ENCODE peak calls at places on chromosomes 1 and 21, in five cellular contexts. One of them, this sample, is unnamed.

GRCh38 chr1:234610582-234611152 is 689 bp upstream of the IRF2BP2 start:
- DNase-seq in K562: peak
- DNase-seq in HCT116: peak
- DNase-seq in SK-N-SH: peak
- DNase-seq in GM12878: peak
- DNase-seq in this sample: peak

GRCh38 chr1:224828691-224829090 is 100.8 kb upstream of the DNAH14 start:
- DNase-seq in K562: no peak
- DNase-seq in HCT116: no peak
- DNase-seq in SK-N-SH: no peak
- DNase-seq in GM12878: no peak
- DNase-seq in this sample: no peak

GRCh38 chr1:51000160-51000559 is 30.1 kb downstream of the CDKN2C start:
- DNase-seq in K562: no peak
- DNase-seq in HCT116: no peak
- DNase-seq in SK-N-SH: no peak
- DNase-seq in GM12878: no peak
- DNase-seq in this sample: no peak

GRCh38 chr1:198794498-198794897 is 155.7 kb downstream of the PTPRC start:
- DNase-seq in K562: no peak
- DNase-seq in HCT116: no peak
- DNase-seq in SK-N-SH: no peak
- DNase-seq in GM12878: no peak
- DNase-seq in this sample: no peak

GRCh38 chr1:173914366-173914871 is 2.7 kb downstream of the SERPINC1 start:
- DNase-seq in K562: peak
- DNase-seq in HCT116: peak
- DNase-seq in SK-N-SH: peak
- DNase-seq in GM12878: no peak
- DNase-seq in this sample: no peak

GRCh38 chr1:200867018-200867811 is 5.6 kb upstream of the GPR25 start:
- DNase-seq in K562: no peak
- DNase-seq in HCT116: no peak
- DNase-seq in SK-N-SH: no peak
- DNase-seq in GM12878: no peak
- DNase-seq in this sample: no peak

GRCh38 chr1:83113686-83114085 is 885.2 kb downstream of the TTLL7 start:
- DNase-seq in K562: no peak
- DNase-seq in HCT116: no peak
- DNase-seq in SK-N-SH: no peak
- DNase-seq in GM12878: no peak
- DNase-seq in this sample: no peak

GRCh38 chr1:227273557-227273956 is 44.7 kb downstream of the CDC42BPA start:
- DNase-seq in K562: peak
- DNase-seq in HCT116: no peak
- DNase-seq in SK-N-SH: no peak
- DNase-seq in GM12878: no peak
- DNase-seq in this sample: no peak

GRCh38 chr1:231699769-231700168 is 73.2 kb downstream of the DISC1 start:
- DNase-seq in K562: no peak
- DNase-seq in HCT116: no peak
- DNase-seq in SK-N-SH: no peak
- DNase-seq in GM12878: no peak
- DNase-seq in this sample: no peak

GRCh38 chr1:166136252-166136651 is 30.5 kb downstream of the FAM78B start:
- DNase-seq in K562: no peak
- DNase-seq in HCT116: no peak
- DNase-seq in SK-N-SH: peak
- DNase-seq in GM12878: no peak
- DNase-seq in this sample: no peak

GRCh38 chr1:31795096-31795675 is 20.6 kb downstream of the SPOCD1 start:
- DNase-seq in K562: no peak
- DNase-seq in HCT116: no peak
- DNase-seq in SK-N-SH: no peak
- DNase-seq in GM12878: no peak
- DNase-seq in this sample: no peak

GRCh38 chr1:227016990-227017389 is 76.9 kb downstream of the COQ8A start:
- DNase-seq in K562: no peak
- DNase-seq in HCT116: no peak
- DNase-seq in SK-N-SH: no peak
- DNase-seq in GM12878: no peak
- DNase-seq in this sample: no peak

GRCh38 chr1:23524716-23525401 is 6.2 kb downstream of the E2F2 start:
- DNase-seq in K562: no peak
- DNase-seq in HCT116: no peak
- DNase-seq in SK-N-SH: peak
- DNase-seq in GM12878: no peak
- DNase-seq in this sample: no peak

GRCh38 chr1:208219659-208220282 is 24.4 kb downstream of the PLXNA2 start:
- DNase-seq in K562: peak
- DNase-seq in HCT116: no peak
- DNase-seq in SK-N-SH: no peak
- DNase-seq in GM12878: no peak
- DNase-seq in this sample: no peak

GRCh38 chr21:43270800-43271261 is 102.0 kb downstream of the CRYAA start:
- DNase-seq in K562: no peak
- DNase-seq in HCT116: no peak
- DNase-seq in SK-N-SH: peak
- DNase-seq in GM12878: no peak
- DNase-seq in this sample: no peak

GRCh38 chr1:246512635-246513034 is 5.6 kb upstream of the SMYD3 start:
- DNase-seq in K562: no peak
- DNase-seq in HCT116: no peak
- DNase-seq in SK-N-SH: no peak
- DNase-seq in GM12878: no peak
- DNase-seq in this sample: no peak

DNA sequence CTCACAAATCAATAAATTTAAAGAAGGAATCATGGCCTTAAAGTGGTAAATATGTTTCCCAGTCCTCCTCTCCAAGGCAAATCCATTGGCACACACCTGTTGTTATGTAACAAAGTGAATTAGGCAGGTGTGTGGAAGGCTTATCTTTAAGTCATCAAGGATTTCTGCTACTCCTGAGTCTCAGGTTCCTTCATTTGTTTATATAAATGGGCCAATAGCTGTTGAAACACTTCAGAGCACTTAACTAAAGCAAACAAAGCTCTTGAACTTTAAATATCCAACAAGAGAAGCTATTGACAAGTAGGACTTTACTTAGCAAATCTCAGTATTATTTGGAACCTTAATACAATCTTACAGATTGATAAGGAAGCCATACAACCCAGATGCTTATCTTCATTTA is 99.3 kb upstream of the ESRRG start:
- DNase-seq in K562: no peak
- DNase-seq in HCT116: no peak
- DNase-seq in SK-N-SH: no peak
- DNase-seq in GM12878: no peak
- DNase-seq in this sample: peak
- TF ChIP-seq JUND in K562: no peak
- TF ChIP-seq JUND in HCT116: no peak
- TF ChIP-seq JUND in SK-N-SH: no peak
- TF ChIP-seq JUND in GM12878: no peak
- TF ChIP-seq JUND in this sample: no peak

GRCh38 chr21:35323947-35324346 is 274.8 kb upstream of the RUNX1 start:
- DNase-seq in K562: no peak
- DNase-seq in HCT116: no peak
- DNase-seq in SK-N-SH: peak
- DNase-seq in GM12878: no peak
- DNase-seq in this sample: no peak

GRCh38 chr21:35316456-35316855 is 267.4 kb upstream of the RUNX1 start:
- DNase-seq in K562: no peak
- DNase-seq in HCT116: no peak
- DNase-seq in SK-N-SH: no peak
- DNase-seq in GM12878: no peak
- DNase-seq in this sample: no peak

GRCh38 chr21:35321322-35322200 is 272.5 kb upstream of the RUNX1 start:
- DNase-seq in K562: no peak
- DNase-seq in HCT116: no peak
- DNase-seq in SK-N-SH: no peak
- DNase-seq in GM12878: no peak
- DNase-seq in this sample: no peak

GRCh38 chr21:35316933-35317332 is 267.8 kb upstream of the RUNX1 start:
- DNase-seq in K562: peak
- DNase-seq in HCT116: no peak
- DNase-seq in SK-N-SH: peak
- DNase-seq in GM12878: no peak
- DNase-seq in this sample: no peak

DNA sequence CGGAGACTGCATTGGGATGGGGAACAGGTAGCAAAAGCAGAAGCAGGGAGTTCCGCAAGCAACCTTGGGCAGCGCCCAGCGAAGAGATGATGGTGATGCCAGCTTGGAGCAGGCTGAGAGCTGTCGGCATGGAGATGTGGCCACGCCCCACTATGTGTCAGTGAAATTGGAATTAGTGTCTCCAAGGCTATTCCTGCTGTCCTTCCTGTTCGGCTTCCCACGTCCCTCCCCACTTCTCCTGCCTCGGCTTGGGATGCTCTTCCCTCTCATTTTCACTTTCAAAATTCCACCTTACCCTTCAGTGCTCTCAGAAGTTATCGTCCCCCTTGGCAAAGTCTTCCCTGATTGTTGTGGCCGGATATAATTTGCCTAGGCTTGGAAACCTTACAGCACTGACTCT is 270.6 kb upstream of the RUNX1 start:
- DNase-seq in K562: no peak
- DNase-seq in HCT116: no peak
- DNase-seq in SK-N-SH: no peak
- DNase-seq in GM12878: no peak
- DNase-seq in this sample: no peak
- TF ChIP-seq JUND in K562: no peak
- TF ChIP-seq JUND in HCT116: no peak
- TF ChIP-seq JUND in SK-N-SH: no peak
- TF ChIP-seq JUND in GM12878: no peak
- TF ChIP-seq JUND in this sample: no peak

GRCh38 chr21:46307625-46308024 is 16.0 kb downstream of the C21orf58 start:
- DNase-seq in K562: no peak
- DNase-seq in HCT116: no peak
- DNase-seq in SK-N-SH: no peak
- DNase-seq in GM12878: no peak
- DNase-seq in this sample: no peak
- TF ChIP-seq JUND in K562: no peak
- TF ChIP-seq JUND in HCT116: no peak
- TF ChIP-seq JUND in SK-N-SH: no peak
- TF ChIP-seq JUND in GM12878: no peak
- TF ChIP-seq JUND in this sample: no peak

DNA sequence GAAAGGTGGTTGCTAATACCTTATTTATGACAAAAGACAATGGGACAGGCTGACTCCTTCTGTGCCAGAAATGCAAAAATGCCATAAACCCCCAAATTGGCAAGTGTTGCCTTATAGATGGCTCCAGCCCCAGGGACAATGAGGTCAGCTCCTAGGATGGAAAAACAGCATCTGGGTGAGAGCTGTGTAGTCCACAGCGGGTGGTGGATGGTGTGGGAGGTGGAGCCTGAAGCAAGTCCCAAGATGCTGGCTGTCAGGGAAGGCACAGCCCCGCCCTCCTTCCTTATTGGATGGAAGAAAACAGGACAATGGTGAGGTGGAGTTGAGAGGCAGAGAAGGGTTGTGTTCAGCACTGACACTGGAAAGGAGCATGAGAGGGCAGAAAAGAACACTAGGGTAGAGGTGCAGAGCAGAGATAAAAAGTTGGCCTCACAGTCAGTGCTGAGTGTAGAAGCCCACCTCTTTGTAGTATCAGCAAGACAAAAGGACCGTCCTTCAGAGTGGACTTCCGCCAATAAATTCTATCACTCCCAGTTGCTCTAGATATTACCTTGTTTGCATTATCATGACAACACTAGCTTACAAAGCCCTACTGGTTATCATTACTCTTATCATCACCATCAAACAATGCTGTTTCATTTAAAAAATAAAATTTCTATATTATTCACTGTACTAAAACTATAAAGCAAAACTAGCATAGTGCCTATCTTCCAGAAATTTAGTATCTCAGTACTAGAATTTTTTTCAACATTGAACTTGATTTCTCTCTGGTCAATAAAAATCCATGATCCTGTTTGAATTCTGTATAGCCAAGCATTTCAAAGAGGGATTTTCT is 3.7 kb upstream of the SDE2 start:
- DNase-seq in K562: peak
- DNase-seq in HCT116: peak
- DNase-seq in SK-N-SH: peak
- DNase-seq in GM12878: no peak
- DNase-seq in this sample: peak
- TF ChIP-seq JUND in K562: peak
- TF ChIP-seq JUND in HCT116: no peak
- TF ChIP-seq JUND in SK-N-SH: no peak
- TF ChIP-seq JUND in GM12878: no peak
- TF ChIP-seq JUND in this sample: no peak

GRCh38 chr1:53141487-53142055 is 867 bp downstream of the SLC1A7 start:
- DNase-seq in K562: no peak
- DNase-seq in HCT116: no peak
- DNase-seq in SK-N-SH: no peak
- DNase-seq in GM12878: no peak
- DNase-seq in this sample: no peak
- TF ChIP-seq JUND in K562: no peak
- TF ChIP-seq JUND in HCT116: no peak
- TF ChIP-seq JUND in SK-N-SH: no peak
- TF ChIP-seq JUND in GM12878: no peak
- TF ChIP-seq JUND in this sample: no peak

DNA sequence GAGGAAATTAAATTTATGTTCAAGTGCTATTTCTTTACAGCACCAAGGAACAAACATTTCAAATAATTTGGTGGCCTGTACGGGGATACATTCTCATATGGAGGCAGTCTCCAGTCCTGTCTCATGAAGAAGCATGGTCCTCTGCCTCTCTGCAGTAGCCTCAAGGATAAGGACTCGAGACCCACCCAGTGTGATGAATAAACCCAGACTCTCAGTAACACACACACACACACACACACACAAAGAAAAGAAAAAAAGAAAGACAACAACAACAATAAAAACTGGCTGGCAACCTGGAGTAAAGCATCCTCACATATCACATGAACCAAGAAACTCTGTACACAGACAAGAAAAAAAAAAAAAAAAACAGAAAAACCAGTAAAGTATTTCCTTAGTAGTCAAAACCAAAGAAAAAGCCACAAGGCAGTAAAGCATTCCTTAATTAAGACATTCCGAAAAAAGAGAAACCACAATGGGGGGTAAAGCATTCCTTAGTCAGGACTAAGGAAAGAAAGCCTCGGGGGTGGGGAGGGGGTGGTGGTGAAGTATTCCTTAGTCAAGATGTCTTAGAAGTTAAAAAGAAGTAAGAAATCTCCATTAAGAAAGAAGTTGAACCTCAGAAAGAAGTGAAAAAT is 28.4 kb upstream of the FMO1 start:
- DNase-seq in K562: no peak
- DNase-seq in HCT116: no peak
- DNase-seq in SK-N-SH: no peak
- DNase-seq in GM12878: no peak
- DNase-seq in this sample: no peak
- TF ChIP-seq JUND in K562: no peak
- TF ChIP-seq JUND in HCT116: no peak
- TF ChIP-seq JUND in SK-N-SH: no peak
- TF ChIP-seq JUND in GM12878: no peak
- TF ChIP-seq JUND in this sample: no peak

This sample was measured in T47D.